ENCODE peak calls at places on chromosomes 12 and 14, in nine cellular contexts. One of them, this sample, is unnamed.

GRCh38 chr14:105087963-105088811 is 23.0 kb upstream of the GPR132 start:
- DNase-seq in thyroid gland: peak; percentile 61
- DNase-seq in uterus: peak; percentile 80
- DNase-seq in tibial nerve: no peak
- DNase-seq in body of pancreas: peak; percentile 49
- DNase-seq in heart left ventricle: peak; percentile 64
- DNase-seq in IMR-90: peak; percentile 74
- DNase-seq in stomach: peak; percentile 23
- DNase-seq in testis: peak; percentile 37
- DNase-seq in this sample: peak; percentile 81

GRCh38 chr12:3832738-3833137 is 40.5 kb downstream of the PARP11 start:
- DNase-seq in thyroid gland: no peak
- DNase-seq in uterus: no peak
- DNase-seq in tibial nerve: no peak
- DNase-seq in body of pancreas: no peak
- DNase-seq in heart left ventricle: no peak
- DNase-seq in IMR-90: peak; percentile 54
- DNase-seq in stomach: no peak
- DNase-seq in testis: no peak
- DNase-seq in this sample: no peak

GRCh38 chr14:91368681-91369416 is 48.8 kb downstream of the CCDC88C start:
- DNase-seq in thyroid gland: no peak
- DNase-seq in uterus: no peak
- DNase-seq in tibial nerve: no peak
- DNase-seq in body of pancreas: no peak
- DNase-seq in heart left ventricle: no peak
- DNase-seq in IMR-90: no peak
- DNase-seq in stomach: no peak
- DNase-seq in testis: no peak
- DNase-seq in this sample: no peak

GRCh38 chr14:24695265-24696241 is 61.6 kb upstream of the GZMB start:
- DNase-seq in thyroid gland: no peak
- DNase-seq in uterus: no peak
- DNase-seq in tibial nerve: no peak
- DNase-seq in body of pancreas: no peak
- DNase-seq in heart left ventricle: no peak
- DNase-seq in IMR-90: no peak
- DNase-seq in stomach: no peak
- DNase-seq in testis: no peak
- DNase-seq in this sample: no peak

GRCh38 chr12:29425722-29426121 is 44.8 kb upstream of the ERGIC2 start:
- DNase-seq in thyroid gland: no peak
- DNase-seq in uterus: no peak
- DNase-seq in tibial nerve: no peak
- DNase-seq in body of pancreas: no peak
- DNase-seq in heart left ventricle: no peak
- DNase-seq in IMR-90: no peak
- DNase-seq in stomach: no peak
- DNase-seq in testis: no peak
- DNase-seq in this sample: no peak

GRCh38 chr12:40226652-40227051 is 1.9 kb downstream of the LRRK2 start:
- DNase-seq in thyroid gland: peak; percentile 12
- DNase-seq in uterus: peak; percentile 54
- DNase-seq in tibial nerve: peak; percentile 67
- DNase-seq in body of pancreas: peak; percentile 64
- DNase-seq in heart left ventricle: peak; percentile 54
- DNase-seq in IMR-90: peak; percentile 73
- DNase-seq in stomach: no peak
- DNase-seq in testis: peak; percentile 52
- DNase-seq in this sample: no peak

GRCh38 chr12:17640615-17641014 is 449.4 kb downstream of the RERGL start:
- DNase-seq in thyroid gland: no peak
- DNase-seq in uterus: no peak
- DNase-seq in tibial nerve: no peak
- DNase-seq in body of pancreas: no peak
- DNase-seq in heart left ventricle: no peak
- DNase-seq in IMR-90: no peak
- DNase-seq in stomach: no peak
- DNase-seq in testis: no peak
- DNase-seq in this sample: no peak

GRCh38 chr12:64478661-64479060 is 26.7 kb downstream of the TBK1 start:
- DNase-seq in thyroid gland: no peak
- DNase-seq in uterus: no peak
- DNase-seq in tibial nerve: no peak
- DNase-seq in body of pancreas: no peak
- DNase-seq in heart left ventricle: no peak
- DNase-seq in IMR-90: no peak
- DNase-seq in stomach: no peak
- DNase-seq in testis: no peak
- DNase-seq in this sample: no peak

GRCh38 chr14:102683399-102684275 is 91.2 kb downstream of the RCOR1 start:
- DNase-seq in thyroid gland: no peak
- DNase-seq in uterus: no peak
- DNase-seq in tibial nerve: no peak
- DNase-seq in body of pancreas: peak; percentile 19
- DNase-seq in heart left ventricle: no peak
- DNase-seq in IMR-90: no peak
- DNase-seq in stomach: peak; percentile 36
- DNase-seq in testis: peak; percentile 59
- DNase-seq in this sample: no peak

GRCh38 chr12:96908170-96908675 is 1.2 kb downstream of the NEDD1 start:
- DNase-seq in thyroid gland: no peak
- DNase-seq in uterus: no peak
- DNase-seq in tibial nerve: no peak
- DNase-seq in body of pancreas: no peak
- DNase-seq in heart left ventricle: no peak
- DNase-seq in IMR-90: no peak
- DNase-seq in stomach: no peak
- DNase-seq in testis: no peak
- DNase-seq in this sample: no peak

GRCh38 chr12:96907681-96908163 is 665 bp downstream of the NEDD1 start:
- DNase-seq in thyroid gland: peak; percentile 15
- DNase-seq in uterus: no peak
- DNase-seq in tibial nerve: peak; percentile 13
- DNase-seq in body of pancreas: peak; percentile 14
- DNase-seq in heart left ventricle: no peak
- DNase-seq in IMR-90: peak; percentile 25
- DNase-seq in stomach: no peak
- DNase-seq in testis: peak; percentile 29
- DNase-seq in this sample: peak; percentile 76

GRCh38 chr12:96902076-96902475 is 5.0 kb upstream of the NEDD1 start:
- DNase-seq in thyroid gland: no peak
- DNase-seq in uterus: no peak
- DNase-seq in tibial nerve: no peak
- DNase-seq in body of pancreas: no peak
- DNase-seq in heart left ventricle: no peak
- DNase-seq in IMR-90: no peak
- DNase-seq in stomach: no peak
- DNase-seq in testis: no peak
- DNase-seq in this sample: no peak

GRCh38 chr12:96906498-96906848 is 584 bp upstream of the NEDD1 start:
- DNase-seq in thyroid gland: no peak
- DNase-seq in uterus: no peak
- DNase-seq in tibial nerve: no peak
- DNase-seq in body of pancreas: no peak
- DNase-seq in heart left ventricle: no peak
- DNase-seq in IMR-90: no peak
- DNase-seq in stomach: no peak
- DNase-seq in testis: no peak
- DNase-seq in this sample: no peak

GRCh38 chr12:96906849-96907664 is at the start of gene NEDD1:
- DNase-seq in thyroid gland: peak; percentile 85
- DNase-seq in uterus: peak; percentile 86
- DNase-seq in tibial nerve: peak; percentile 72
- DNase-seq in body of pancreas: peak; percentile 83
- DNase-seq in heart left ventricle: peak; percentile 89
- DNase-seq in IMR-90: peak; percentile 67
- DNase-seq in stomach: peak; percentile 87
- DNase-seq in testis: peak; percentile 91
- DNase-seq in this sample: peak; percentile 97
- TF ChIP-seq POLR2A in thyroid gland: no peak
- TF ChIP-seq POLR2A in uterus: peak; percentile 58
- TF ChIP-seq POLR2A in tibial nerve: no peak
- TF ChIP-seq POLR2A in body of pancreas: peak; percentile 73
- TF ChIP-seq POLR2A in heart left ventricle: no peak
- TF ChIP-seq POLR2A in IMR-90: peak; percentile 53
- TF ChIP-seq POLR2A in stomach: no peak
- TF ChIP-seq POLR2A in testis: no peak
- TF ChIP-seq POLR2A in this sample: peak; percentile 24

DNA sequence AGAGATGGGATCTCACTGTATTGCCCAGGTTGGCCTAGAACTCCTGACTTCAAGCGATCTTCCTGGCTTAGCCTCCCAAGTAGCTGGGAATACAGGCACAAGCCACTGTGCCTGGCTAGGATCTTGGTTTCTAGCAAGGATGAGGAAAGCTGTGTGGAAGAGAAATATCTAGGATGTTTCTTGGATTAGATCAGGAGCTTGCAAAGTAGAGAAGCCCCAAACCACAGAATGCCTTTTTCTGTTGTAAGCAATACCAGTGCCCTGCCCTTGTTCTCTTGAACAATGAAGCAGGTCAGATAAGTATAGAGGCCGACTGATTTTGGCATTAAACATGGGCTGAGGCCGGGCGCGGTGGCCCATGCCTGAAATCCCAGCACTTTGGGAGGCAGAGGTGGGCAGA is 44.3 kb upstream of the STRN3 start:
- DNase-seq in thyroid gland: no peak
- DNase-seq in uterus: no peak
- DNase-seq in tibial nerve: no peak
- DNase-seq in body of pancreas: no peak
- DNase-seq in heart left ventricle: no peak
- DNase-seq in IMR-90: peak; percentile 93
- DNase-seq in stomach: no peak
- DNase-seq in testis: no peak
- DNase-seq in this sample: no peak
- H3K27ac ChIP-seq in thyroid gland: no peak overlapping the region
- H3K27ac ChIP-seq in uterus: no peak overlapping the region
- H3K27ac ChIP-seq in tibial nerve: no peak overlapping the region
- H3K27ac ChIP-seq in body of pancreas: no peak overlapping the region
- H3K27ac ChIP-seq in heart left ventricle: no peak overlapping the region
- H3K27ac ChIP-seq in IMR-90: peak overlapping the region; percentile 60
- H3K27ac ChIP-seq in stomach: no peak overlapping the region
- H3K27ac ChIP-seq in testis: no peak overlapping the region
- H3K27ac ChIP-seq in this sample: no peak overlapping the region

DNA sequence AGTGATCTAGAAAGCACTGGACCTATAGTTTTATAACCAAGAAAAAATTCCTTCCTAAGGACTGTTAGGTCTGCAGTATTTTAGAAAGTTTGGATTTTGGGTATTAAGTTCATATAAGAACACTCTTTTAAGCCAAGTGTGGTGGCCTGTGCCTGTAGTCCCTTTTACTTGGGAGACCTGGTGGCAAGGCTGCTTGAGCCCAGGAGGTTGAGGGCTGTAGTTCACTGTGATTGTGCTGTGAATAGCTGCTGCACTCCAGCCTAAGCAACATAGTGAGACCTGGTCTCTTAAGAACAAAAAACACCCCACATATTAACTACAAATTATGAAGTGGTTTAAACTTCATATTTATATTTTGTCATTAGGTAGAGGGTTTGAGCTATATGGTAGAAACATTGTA is 9.7 kb downstream of the DNM1L start:
- DNase-seq in thyroid gland: no peak
- DNase-seq in uterus: no peak
- DNase-seq in tibial nerve: no peak
- DNase-seq in body of pancreas: no peak
- DNase-seq in heart left ventricle: no peak
- DNase-seq in IMR-90: no peak
- DNase-seq in stomach: no peak
- DNase-seq in testis: no peak
- DNase-seq in this sample: no peak
- TF ChIP-seq POLR2A in thyroid gland: no peak
- TF ChIP-seq POLR2A in uterus: no peak
- TF ChIP-seq POLR2A in tibial nerve: no peak
- TF ChIP-seq POLR2A in body of pancreas: no peak
- TF ChIP-seq POLR2A in heart left ventricle: no peak
- TF ChIP-seq POLR2A in IMR-90: no peak
- TF ChIP-seq POLR2A in stomach: no peak
- TF ChIP-seq POLR2A in testis: no peak
- TF ChIP-seq POLR2A in this sample: no peak

GRCh38 chr14:81314443-81315175 is 85.5 kb downstream of the STON2 start:
- DNase-seq in thyroid gland: no peak
- DNase-seq in uterus: no peak
- DNase-seq in tibial nerve: no peak
- DNase-seq in body of pancreas: no peak
- DNase-seq in heart left ventricle: no peak
- DNase-seq in IMR-90: no peak
- DNase-seq in stomach: no peak
- DNase-seq in testis: no peak
- DNase-seq in this sample: no peak
- H3K27ac ChIP-seq in thyroid gland: peak overlapping the region; percentile 80
- H3K27ac ChIP-seq in uterus: no peak overlapping the region
- H3K27ac ChIP-seq in tibial nerve: no peak overlapping the region
- H3K27ac ChIP-seq in body of pancreas: no peak overlapping the region
- H3K27ac ChIP-seq in heart left ventricle: no peak overlapping the region
- H3K27ac ChIP-seq in IMR-90: no peak overlapping the region
- H3K27ac ChIP-seq in stomach: no peak overlapping the region
- H3K27ac ChIP-seq in testis: no peak overlapping the region
- H3K27ac ChIP-seq in this sample: no peak overlapping the region

GRCh38 chr14:94050231-94050880 is 24.2 kb downstream of the OTUB2 start:
- DNase-seq in thyroid gland: peak; percentile 77
- DNase-seq in uterus: no peak
- DNase-seq in tibial nerve: no peak
- DNase-seq in body of pancreas: no peak
- DNase-seq in heart left ventricle: peak; percentile 86
- DNase-seq in IMR-90: no peak
- DNase-seq in stomach: no peak
- DNase-seq in testis: peak; percentile 48
- DNase-seq in this sample: peak; percentile 29
- TF ChIP-seq POLR2A in thyroid gland: no peak
- TF ChIP-seq POLR2A in uterus: no peak
- TF ChIP-seq POLR2A in tibial nerve: no peak
- TF ChIP-seq POLR2A in body of pancreas: no peak
- TF ChIP-seq POLR2A in heart left ventricle: no peak
- TF ChIP-seq POLR2A in IMR-90: no peak
- TF ChIP-seq POLR2A in stomach: no peak
- TF ChIP-seq POLR2A in testis: no peak
- TF ChIP-seq POLR2A in this sample: no peak

This sample was measured in spleen.